ENCODE peak calls at places on chromosome 3, in eight cellular contexts. One of them, this sample, is unnamed. For H3K4me1 and H3K36me3, the result is how much of the 10 kb centered on the place peaks cover.

GRCh38 chr3:52090131-52090548 is 33.8 kb upstream of the DUSP7 start:
- DNase-seq in kidney: peak
- DNase-seq in HCT116: peak
- DNase-seq in GM23248: peak
- DNase-seq in cardiac muscle cell: no peak
- DNase-seq in keratinocyte: no peak
- DNase-seq in fibroblast of lung: peak
- DNase-seq in stomach: no peak
- DNase-seq in this sample: no peak

GRCh38 chr3:29649815-29650547 is 369.1 kb downstream of the RBMS3 start:
- DNase-seq in kidney: no peak
- DNase-seq in HCT116: no peak
- DNase-seq in GM23248: peak
- DNase-seq in cardiac muscle cell: no peak
- DNase-seq in keratinocyte: no peak
- DNase-seq in fibroblast of lung: peak
- DNase-seq in stomach: no peak
- DNase-seq in this sample: no peak

GRCh38 chr3:58058654-58059263 is 50.5 kb downstream of the FLNB start:
- DNase-seq in kidney: no peak
- DNase-seq in HCT116: no peak
- DNase-seq in GM23248: peak
- DNase-seq in cardiac muscle cell: no peak
- DNase-seq in keratinocyte: no peak
- DNase-seq in fibroblast of lung: peak
- DNase-seq in stomach: no peak
- DNase-seq in this sample: no peak

GRCh38 chr3:169390310-169390731 is 273.2 kb downstream of the MECOM start:
- DNase-seq in kidney: no peak
- DNase-seq in HCT116: no peak
- DNase-seq in GM23248: peak
- DNase-seq in cardiac muscle cell: no peak
- DNase-seq in keratinocyte: no peak
- DNase-seq in fibroblast of lung: no peak
- DNase-seq in stomach: no peak
- DNase-seq in this sample: no peak

GRCh38 chr3:9122732-9123364 is 126.6 kb downstream of the SRGAP3 start:
- DNase-seq in kidney: no peak
- DNase-seq in HCT116: no peak
- DNase-seq in GM23248: no peak
- DNase-seq in cardiac muscle cell: no peak
- DNase-seq in keratinocyte: no peak
- DNase-seq in fibroblast of lung: no peak
- DNase-seq in stomach: no peak
- DNase-seq in this sample: no peak

GRCh38 chr3:5731100-5731499 is 543.6 kb downstream of the EDEM1 start:
- DNase-seq in kidney: no peak
- DNase-seq in HCT116: peak
- DNase-seq in GM23248: no peak
- DNase-seq in cardiac muscle cell: no peak
- DNase-seq in keratinocyte: no peak
- DNase-seq in fibroblast of lung: no peak
- DNase-seq in stomach: no peak
- DNase-seq in this sample: peak

GRCh38 chr3:141067559-141067958 is 16.4 kb downstream of the SPSB4 start:
- DNase-seq in kidney: no peak
- DNase-seq in HCT116: no peak
- DNase-seq in GM23248: no peak
- DNase-seq in cardiac muscle cell: no peak
- DNase-seq in keratinocyte: no peak
- DNase-seq in fibroblast of lung: no peak
- DNase-seq in stomach: no peak
- DNase-seq in this sample: no peak

GRCh38 chr3:172237121-172237742 is 197.9 kb downstream of the FNDC3B start:
- DNase-seq in kidney: no peak
- DNase-seq in HCT116: no peak
- DNase-seq in GM23248: no peak
- DNase-seq in cardiac muscle cell: no peak
- DNase-seq in keratinocyte: no peak
- DNase-seq in fibroblast of lung: no peak
- DNase-seq in stomach: no peak
- DNase-seq in this sample: no peak

GRCh38 chr3:140022061-140022781 is 87.2 kb downstream of the CLSTN2 start:
- DNase-seq in kidney: peak
- DNase-seq in HCT116: no peak
- DNase-seq in GM23248: no peak
- DNase-seq in cardiac muscle cell: no peak
- DNase-seq in keratinocyte: no peak
- DNase-seq in fibroblast of lung: no peak
- DNase-seq in stomach: no peak
- DNase-seq in this sample: no peak

GRCh38 chr3:66638717-66639116 is 137.9 kb upstream of the LRIG1 start:
- DNase-seq in kidney: no peak
- DNase-seq in HCT116: peak
- DNase-seq in GM23248: no peak
- DNase-seq in cardiac muscle cell: no peak
- DNase-seq in keratinocyte: no peak
- DNase-seq in fibroblast of lung: no peak
- DNase-seq in stomach: no peak
- DNase-seq in this sample: peak

GRCh38 chr3:61776390-61776789 is 215.0 kb downstream of the PTPRG start:
- DNase-seq in kidney: no peak
- DNase-seq in HCT116: no peak
- DNase-seq in GM23248: no peak
- DNase-seq in cardiac muscle cell: no peak
- DNase-seq in keratinocyte: no peak
- DNase-seq in fibroblast of lung: no peak
- DNase-seq in stomach: no peak
- DNase-seq in this sample: no peak

GRCh38 chr3:44992555-44993470 is 16.8 kb downstream of the EXOSC7 start:
- DNase-seq in kidney: no peak
- DNase-seq in HCT116: no peak
- DNase-seq in GM23248: peak
- DNase-seq in cardiac muscle cell: peak
- DNase-seq in keratinocyte: peak
- DNase-seq in fibroblast of lung: peak
- DNase-seq in stomach: no peak
- DNase-seq in this sample: peak

GRCh38 chr3:190306513-190307163 is 15.6 kb downstream of the CLDN1 start:
- DNase-seq in kidney: no peak
- DNase-seq in HCT116: no peak
- DNase-seq in GM23248: peak
- DNase-seq in cardiac muscle cell: no peak
- DNase-seq in keratinocyte: no peak
- DNase-seq in fibroblast of lung: peak
- DNase-seq in stomach: no peak
- DNase-seq in this sample: no peak

GRCh38 chr3:134314588-134315285 is 59.5 kb downstream of the AMOTL2 start:
- DNase-seq in kidney: peak
- DNase-seq in HCT116: no peak
- DNase-seq in GM23248: peak
- DNase-seq in cardiac muscle cell: no peak
- DNase-seq in keratinocyte: no peak
- DNase-seq in fibroblast of lung: no peak
- DNase-seq in stomach: no peak
- DNase-seq in this sample: no peak

GRCh38 chr3:31695280-31696008 is 162.7 kb downstream of the STT3B start:
- DNase-seq in kidney: no peak
- DNase-seq in HCT116: no peak
- DNase-seq in GM23248: peak
- DNase-seq in cardiac muscle cell: peak
- DNase-seq in keratinocyte: no peak
- DNase-seq in fibroblast of lung: no peak
- DNase-seq in stomach: peak
- DNase-seq in this sample: peak

GRCh38 chr3:42652251-42652610 is 1.3 kb upstream of the ZBTB47 start:
- DNase-seq in kidney: no peak
- DNase-seq in HCT116: no peak
- DNase-seq in GM23248: peak
- DNase-seq in cardiac muscle cell: no peak
- DNase-seq in keratinocyte: no peak
- DNase-seq in fibroblast of lung: peak
- DNase-seq in stomach: no peak
- DNase-seq in this sample: no peak
- H3K4me1 ChIP-seq in kidney: under half
- H3K4me1 ChIP-seq in HCT116: half or more
- H3K4me1 ChIP-seq in GM23248: half or more
- H3K4me1 ChIP-seq in cardiac muscle cell: under half
- H3K4me1 ChIP-seq in keratinocyte: under half
- H3K4me1 ChIP-seq in fibroblast of lung: under half
- H3K4me1 ChIP-seq in stomach: half or more
- H3K4me1 ChIP-seq in this sample: under half

GRCh38 chr3:125013095-125013494 is 42.7 kb downstream of the HEG1 start:
- DNase-seq in kidney: no peak
- DNase-seq in HCT116: no peak
- DNase-seq in GM23248: no peak
- DNase-seq in cardiac muscle cell: no peak
- DNase-seq in keratinocyte: no peak
- DNase-seq in fibroblast of lung: no peak
- DNase-seq in stomach: no peak
- DNase-seq in this sample: no peak
- H3K36me3 ChIP-seq in kidney: under half
- H3K36me3 ChIP-seq in HCT116: under half
- H3K36me3 ChIP-seq in GM23248: half or more
- H3K36me3 ChIP-seq in cardiac muscle cell: half or more
- H3K36me3 ChIP-seq in keratinocyte: under half
- H3K36me3 ChIP-seq in fibroblast of lung: under half
- H3K36me3 ChIP-seq in stomach: half or more
- H3K36me3 ChIP-seq in this sample: under half

DNA sequence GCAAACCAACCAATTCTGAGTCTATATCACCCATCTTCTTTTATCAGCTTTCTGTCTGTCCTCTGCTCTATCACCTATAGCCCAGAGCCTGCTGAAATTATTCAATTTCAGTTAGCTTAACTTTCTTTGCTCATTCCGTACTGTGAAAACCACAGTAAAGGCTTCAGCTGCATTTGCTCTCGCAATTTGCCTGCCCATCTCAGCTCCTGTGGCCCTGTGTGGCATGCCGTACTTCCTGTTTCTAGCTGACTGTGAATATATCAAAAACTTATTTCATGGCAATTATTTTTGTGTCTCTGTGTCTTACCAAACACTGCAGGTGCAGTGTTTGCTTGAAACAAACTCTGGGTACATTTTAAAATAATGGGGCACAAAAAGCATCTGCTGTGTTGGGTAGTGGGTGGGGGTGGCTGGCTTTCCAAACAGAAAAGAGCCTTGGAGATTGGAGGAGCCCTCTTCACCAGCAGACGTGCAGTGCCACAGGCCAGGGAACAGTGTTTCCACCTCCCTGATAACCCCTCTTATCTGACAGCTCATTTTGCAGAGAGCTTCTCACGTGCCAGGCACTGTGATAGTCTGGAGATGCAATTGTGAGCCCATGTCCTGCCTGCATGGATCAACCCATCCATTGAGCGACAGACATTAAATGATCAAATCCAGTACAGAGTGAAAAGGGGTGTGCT is 45.2 kb downstream of the GASK1A start:
- DNase-seq in kidney: no peak
- DNase-seq in HCT116: no peak
- DNase-seq in GM23248: no peak
- DNase-seq in cardiac muscle cell: no peak
- DNase-seq in keratinocyte: no peak
- DNase-seq in fibroblast of lung: no peak
- DNase-seq in stomach: no peak
- DNase-seq in this sample: no peak
- H3K4me1 ChIP-seq in kidney: under half
- H3K4me1 ChIP-seq in HCT116: under half
- H3K4me1 ChIP-seq in GM23248: under half
- H3K4me1 ChIP-seq in cardiac muscle cell: under half
- H3K4me1 ChIP-seq in keratinocyte: under half
- H3K4me1 ChIP-seq in fibroblast of lung: under half
- H3K4me1 ChIP-seq in stomach: half or more
- H3K4me1 ChIP-seq in this sample: under half

GRCh38 chr3:179355996-179356395 is 8.5 kb downstream of the MFN1 start:
- DNase-seq in kidney: no peak
- DNase-seq in HCT116: no peak
- DNase-seq in GM23248: no peak
- DNase-seq in cardiac muscle cell: no peak
- DNase-seq in keratinocyte: no peak
- DNase-seq in fibroblast of lung: no peak
- DNase-seq in stomach: no peak
- DNase-seq in this sample: no peak
- H3K36me3 ChIP-seq in kidney: under half
- H3K36me3 ChIP-seq in HCT116: under half
- H3K36me3 ChIP-seq in GM23248: half or more
- H3K36me3 ChIP-seq in cardiac muscle cell: under half
- H3K36me3 ChIP-seq in keratinocyte: under half
- H3K36me3 ChIP-seq in fibroblast of lung: under half
- H3K36me3 ChIP-seq in stomach: half or more
- H3K36me3 ChIP-seq in this sample: half or more

GRCh38 chr3:157088506-157089454 is 71.2 kb downstream of the CCNL1 start:
- DNase-seq in kidney: peak
- DNase-seq in HCT116: peak
- DNase-seq in GM23248: peak
- DNase-seq in cardiac muscle cell: peak
- DNase-seq in keratinocyte: peak
- DNase-seq in fibroblast of lung: peak
- DNase-seq in stomach: peak
- DNase-seq in this sample: peak

GRCh38 chr3:157086053-157086761 is 73.7 kb downstream of the CCNL1 start:
- DNase-seq in kidney: no peak
- DNase-seq in HCT116: no peak
- DNase-seq in GM23248: no peak
- DNase-seq in cardiac muscle cell: no peak
- DNase-seq in keratinocyte: no peak
- DNase-seq in fibroblast of lung: no peak
- DNase-seq in stomach: no peak
- DNase-seq in this sample: no peak

GRCh38 chr3:157087398-157088132 is 72.4 kb downstream of the CCNL1 start:
- DNase-seq in kidney: no peak
- DNase-seq in HCT116: peak
- DNase-seq in GM23248: peak
- DNase-seq in cardiac muscle cell: no peak
- DNase-seq in keratinocyte: no peak
- DNase-seq in fibroblast of lung: peak
- DNase-seq in stomach: no peak
- DNase-seq in this sample: no peak

GRCh38 chr3:157088133-157088488 is 71.8 kb downstream of the CCNL1 start:
- DNase-seq in kidney: no peak
- DNase-seq in HCT116: no peak
- DNase-seq in GM23248: peak
- DNase-seq in cardiac muscle cell: no peak
- DNase-seq in keratinocyte: no peak
- DNase-seq in fibroblast of lung: no peak
- DNase-seq in stomach: no peak
- DNase-seq in this sample: no peak

GRCh38 chr3:157086775-157087174 is 73.2 kb downstream of the CCNL1 start:
- DNase-seq in kidney: no peak
- DNase-seq in HCT116: no peak
- DNase-seq in GM23248: no peak
- DNase-seq in cardiac muscle cell: no peak
- DNase-seq in keratinocyte: no peak
- DNase-seq in fibroblast of lung: no peak
- DNase-seq in stomach: no peak
- DNase-seq in this sample: no peak
- H3K4me1 ChIP-seq in kidney: under half
- H3K4me1 ChIP-seq in HCT116: half or more
- H3K4me1 ChIP-seq in GM23248: under half
- H3K4me1 ChIP-seq in cardiac muscle cell: half or more
- H3K4me1 ChIP-seq in keratinocyte: half or more
- H3K4me1 ChIP-seq in fibroblast of lung: under half
- H3K4me1 ChIP-seq in stomach: half or more
- H3K4me1 ChIP-seq in this sample: under half

GRCh38 chr3:197499427-197499826 is 56.3 kb downstream of the BDH1 start:
- DNase-seq in kidney: no peak
- DNase-seq in HCT116: peak
- DNase-seq in GM23248: peak
- DNase-seq in cardiac muscle cell: no peak
- DNase-seq in keratinocyte: peak
- DNase-seq in fibroblast of lung: peak
- DNase-seq in stomach: no peak
- DNase-seq in this sample: no peak
- H3K36me3 ChIP-seq in kidney: under half
- H3K36me3 ChIP-seq in HCT116: under half
- H3K36me3 ChIP-seq in GM23248: under half
- H3K36me3 ChIP-seq in cardiac muscle cell: under half
- H3K36me3 ChIP-seq in keratinocyte: under half
- H3K36me3 ChIP-seq in fibroblast of lung: under half
- H3K36me3 ChIP-seq in stomach: under half
- H3K36me3 ChIP-seq in this sample: under half